ENCODE peak calls at places on chromosomes 4 and X, in nine cellular contexts. M is OCI-LY7, X is HCT116, C is GM23248, H is MM.1S, O is SK-N-SH, G is GM23338, N is PC-3, W is hepatocyte. P is an unnamed sample.
A peak's percentile ranks its signal among the peaks of the same experiment; 100 is the strongest.

GRCh38 chr4:83378426-83378825 is 43.8 kb upstream of the HPSE start:
- DNase-seq in M (peak; percentile 84), X (no peak), C (no peak), H (no peak), O (no peak), G (peak; percentile 67), N (no peak), W (no peak), P (no peak)

GRCh38 chrX:45669715-45670360 is 469.2 kb upstream of the DIPK2B start:
- DNase-seq in M (no peak), X (no peak), C (peak; percentile 5), H (no peak), O (no peak), G (no peak), N (no peak), W (no peak), P (no peak)

GRCh38 chr4:6610856-6611430 is 29.5 kb upstream of the MRFAP1 start:
- DNase-seq in M (no peak), X (no peak), C (no peak), H (no peak), O (no peak), G (no peak), N (no peak), W (no peak), P (no peak)

GRCh38 chr4:150402968-150403367 is 179.0 kb upstream of the MAB21L2 start:
- DNase-seq in M (peak; percentile 42), X (no peak), C (no peak), H (peak; percentile 95), O (peak; percentile 60), G (peak; percentile 18), N (no peak), W (peak; percentile 45), P (no peak)

GRCh38 chr4:67437974-67438713 is 107.2 kb downstream of the CENPC start:
- DNase-seq in M (no peak), X (no peak), C (peak; percentile 60), H (no peak), O (no peak), G (no peak), N (peak; percentile 11), W (peak; percentile 10), P (no peak)

GRCh38 chr4:26719954-26720552 is 136.2 kb downstream of the TBC1D19 start:
- DNase-seq in M (peak; percentile 49), X (peak; percentile 8), C (peak; percentile 64), H (no peak), O (peak; percentile 12), G (peak; percentile 49), N (peak; percentile 44), W (no peak), P (no peak)

GRCh38 chr4:121072080-121072835 is at the start of gene NDNF:
- DNase-seq in M (no peak), X (no peak), C (peak; percentile 75), H (peak; percentile 78), O (peak; percentile 79), G (peak; percentile 61), N (no peak), W (peak; percentile 74), P (peak; percentile 11)

GRCh38 chr4:117093581-117093980 is 8.2 kb upstream of the TRAM1L1 start:
- DNase-seq in M (no peak), X (no peak), C (no peak), H (no peak), O (no peak), G (no peak), N (peak; percentile 22), W (no peak), P (no peak)

GRCh38 chrX:21800344-21800770 is 39.1 kb upstream of the MBTPS2 start:
- DNase-seq in M (no peak), X (no peak), C (peak; percentile 14), H (no peak), O (no peak), G (no peak), N (peak; percentile 67), W (no peak), P (no peak)

GRCh38 chr4:84852081-84852480 is 114.4 kb downstream of the WDFY3 start:
- DNase-seq in M (no peak), X (peak; percentile 22), C (no peak), H (no peak), O (no peak), G (no peak), N (peak; percentile 52), W (no peak), P (no peak)

GRCh38 chr4:36269116-36269515 is 12.3 kb upstream of the DTHD1 start:
- DNase-seq in M (no peak), X (no peak), C (no peak), H (no peak), O (no peak), G (no peak), N (no peak), W (no peak), P (no peak)

GRCh38 chrX:153816821-153817220 is 13.5 kb downstream of the PDZD4 start:
- DNase-seq in M (no peak), X (no peak), C (no peak), H (no peak), O (peak; percentile 29), G (no peak), N (no peak), W (no peak), P (no peak)

GRCh38 chr4:2040391-2041233 is 18.5 kb upstream of the NAT8L start:
- DNase-seq in M (no peak), X (no peak), C (no peak), H (no peak), O (peak; percentile 75), G (peak; percentile 70), N (no peak), W (no peak), P (no peak)

DNA sequence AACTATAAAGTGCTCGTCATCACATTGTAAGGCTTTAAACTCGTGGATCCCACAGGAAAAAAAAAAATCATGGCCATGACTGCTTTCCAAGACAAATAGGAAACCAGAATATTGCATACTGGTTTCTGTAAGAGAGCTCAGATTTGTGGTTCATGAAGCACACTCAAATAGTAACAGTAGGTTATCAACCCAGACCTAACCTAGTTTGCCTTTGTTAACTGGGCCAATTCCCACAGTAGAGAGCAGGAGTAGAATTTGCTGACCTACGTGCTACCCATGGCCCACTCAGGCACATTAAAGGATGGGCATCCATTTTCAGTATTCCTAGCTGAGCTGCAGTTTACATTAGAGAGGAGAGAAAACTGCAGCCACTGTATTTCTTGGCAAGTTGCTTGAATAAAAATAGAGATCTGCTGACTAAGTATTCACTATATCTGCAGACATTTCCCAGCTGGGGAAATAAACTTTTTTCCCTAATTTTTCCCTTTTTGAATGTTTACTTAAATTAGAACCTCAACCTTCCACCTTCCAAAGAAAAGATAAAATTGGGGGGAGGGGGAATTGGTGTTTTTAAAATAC is 218.5 kb downstream of the SPANXN3 start:
- DNase-seq in M (no peak), X (no peak), C (no peak), H (no peak), O (no peak), G (no peak), N (no peak), W (no peak), P (no peak)
- H3K9me2 ChIP-seq in M (no peaks in the 10 kb centered on the region), X (no peaks in the 10 kb centered on the region), C (no peaks in the 10 kb centered on the region), H (no peaks in the 10 kb centered on the region), O (no peaks in the 10 kb centered on the region), G (no peaks in the 10 kb centered on the region), N (no peaks in the 10 kb centered on the region), W (no peaks in the 10 kb centered on the region), P (no peaks in the 10 kb centered on the region)

DNA sequence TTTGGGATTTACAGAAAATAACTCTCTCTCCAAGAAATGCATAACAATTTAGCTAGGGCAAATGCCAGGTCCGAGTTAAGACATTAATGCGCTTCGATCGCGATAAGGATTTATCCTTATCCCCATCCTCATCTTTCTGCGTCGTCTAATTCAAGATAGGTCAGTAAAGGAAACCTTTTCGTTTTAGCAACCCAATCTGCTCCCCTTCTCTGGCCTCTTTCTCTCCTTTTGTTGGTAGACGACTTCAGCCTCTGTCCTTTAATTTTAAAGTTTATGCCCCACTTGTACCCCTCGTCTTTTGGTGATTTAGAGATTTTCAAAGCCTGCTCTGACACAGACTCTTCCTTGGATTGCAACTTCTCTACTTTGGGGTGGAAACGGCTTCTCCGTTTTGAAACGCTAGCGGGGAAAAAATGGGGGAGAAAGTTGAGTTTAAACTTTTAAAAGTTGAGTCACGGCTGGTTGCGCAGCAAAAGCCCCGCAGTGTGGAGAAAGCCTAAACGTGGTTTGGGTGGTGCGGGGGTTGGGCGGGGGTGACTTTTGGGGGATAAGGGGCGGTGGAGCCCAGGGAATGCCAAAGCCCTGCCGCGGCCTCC is 533 bp upstream of the FGF2 start:
- DNase-seq in M (no peak), X (no peak), C (peak; percentile 87), H (no peak), O (peak; percentile 5), G (peak; percentile 45), N (no peak), W (no peak), P (no peak)
- H3K4me2 ChIP-seq in M (no peak overlapping the region), X (peak overlapping the region; percentile 96), C (peak overlapping the region; percentile 90), H (no peak overlapping the region), O (peak overlapping the region; percentile 65), G (peak overlapping the region; percentile 93), N (peak overlapping the region; percentile 59), W (peak overlapping the region; percentile 90), P (no peak overlapping the region)

DNA sequence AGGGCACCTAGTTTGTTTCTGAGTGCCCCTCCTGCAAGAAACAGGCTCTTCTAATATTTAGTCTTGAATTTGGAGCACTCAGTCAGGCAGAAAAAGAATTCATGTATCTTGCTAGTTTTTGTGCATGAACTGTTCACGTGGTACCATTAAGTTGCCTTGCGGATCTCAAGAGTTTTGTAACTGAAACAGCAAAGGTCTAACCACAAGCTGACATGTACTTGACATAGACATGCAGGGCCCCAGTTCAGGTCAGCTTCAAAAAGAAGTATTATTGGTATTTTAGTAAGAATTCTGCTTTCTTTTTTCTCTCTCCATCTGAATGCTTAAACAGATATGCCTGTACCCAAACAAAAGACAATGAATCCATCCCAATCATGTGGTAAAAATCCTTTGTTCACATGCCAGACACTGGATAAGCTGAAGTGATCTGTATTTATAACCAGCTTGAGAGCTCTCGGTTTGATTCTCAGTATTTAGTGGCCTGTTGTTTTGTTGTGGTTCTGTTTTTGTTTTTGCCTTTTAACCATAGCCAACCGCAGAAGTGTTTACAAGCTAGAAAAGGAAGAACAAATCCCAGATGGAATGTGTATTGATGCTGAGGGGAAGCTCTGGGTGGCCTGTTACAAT is 13.0 kb downstream of the RGN start:
- DNase-seq in M (no peak), X (no peak), C (no peak), H (peak; percentile 79), O (no peak), G (peak; percentile 30), N (no peak), W (no peak), P (no peak)
- H3K9me2 ChIP-seq in M (no peaks in the 10 kb centered on the region), X (no peaks in the 10 kb centered on the region), C (no peaks in the 10 kb centered on the region), H (no peaks in the 10 kb centered on the region), O (no peaks in the 10 kb centered on the region), G (no peaks in the 10 kb centered on the region), N (no peaks in the 10 kb centered on the region), W (no peaks in the 10 kb centered on the region), P (no peaks in the 10 kb centered on the region)

DNA sequence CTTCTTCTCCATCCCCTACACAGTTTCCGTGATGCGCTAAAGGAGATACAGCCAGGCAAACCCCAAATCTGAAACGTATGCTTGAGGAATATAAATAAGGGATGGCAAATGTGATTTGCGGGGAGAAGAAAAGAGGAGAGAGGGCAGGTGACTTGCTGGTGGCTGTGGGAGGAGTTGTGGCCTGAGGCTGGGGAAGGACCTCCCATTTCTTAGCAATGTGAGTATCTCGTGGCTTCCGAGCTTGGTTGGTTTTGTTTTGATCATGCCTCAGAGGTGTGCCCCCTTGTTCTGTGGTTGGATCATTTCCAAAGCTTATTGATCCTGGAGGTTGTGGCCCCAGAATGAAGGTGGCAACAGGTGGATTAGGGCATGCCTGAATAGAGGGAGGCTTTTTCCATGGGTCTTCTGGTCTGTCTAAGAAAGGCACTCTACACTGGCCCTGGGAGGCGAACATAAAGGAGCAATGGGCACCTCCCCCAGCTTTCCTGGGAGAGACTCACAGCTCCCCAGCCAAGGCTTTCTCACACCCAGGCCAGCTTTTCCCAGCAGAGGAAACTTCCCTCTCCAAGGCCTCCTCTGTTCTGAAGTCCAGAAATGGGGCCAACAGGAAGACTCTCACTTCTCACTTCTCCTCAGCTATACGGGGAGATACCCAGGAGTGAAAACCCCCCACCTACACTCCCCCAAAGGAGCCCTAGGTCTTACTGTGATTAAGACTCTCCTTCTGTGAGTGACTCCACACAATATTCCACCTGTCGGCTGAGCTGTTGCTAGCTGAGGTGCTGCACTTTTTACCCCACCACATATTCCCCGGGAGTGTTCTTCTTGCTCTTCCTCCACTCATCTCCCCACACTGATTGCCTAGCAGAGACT is 40.0 kb downstream of the C4orf51 start:
- DNase-seq in M (no peak), X (no peak), C (no peak), H (no peak), O (no peak), G (peak; percentile 17), N (no peak), W (no peak), P (no peak)
- H3K4me2 ChIP-seq in M (no peak overlapping the region), X (no peak overlapping the region), C (no peak overlapping the region), H (peak overlapping the region; percentile 27), O (no peak overlapping the region), G (no peak overlapping the region), N (no peak overlapping the region), W (no peak overlapping the region), P (no peak overlapping the region)

P was measured in PC-9.